ENCODE peak calls at places on chromosomes 7 and 10, in seven cellular contexts. W is dorsolateral prefrontal cortex; R is fibroblast of the conjunctiva; Z is AG04449; C is activated naive CD4-positive, alpha-beta T cell treated with anti-CD3 and anti-CD28 coated beads, Interleukin-2, amount 10 ng/mL, durations not matched to agents 7 days and 5 days; P is effector CD4-positive, alpha-beta T cell; A is fibroblast of lung. T is an unnamed sample.

GRCh38 chr7:44473295-44473694 is 17.2 kb downstream of the NUDCD3 start:
- DNase-seq in W (no peak), R (no peak), Z (no peak), C (no peak), P (no peak), A (peak; percentile 49), T (no peak)

GRCh38 chr10:1626410-1626809 is 110.9 kb downstream of the ADARB2 start:
- DNase-seq in W (no peak), R (no peak), Z (no peak), C (no peak), P (no peak), A (no peak), T (no peak)

GRCh38 chr7:126801738-126802137 is 451.0 kb downstream of the GRM8 start:
- DNase-seq in W (no peak), R (no peak), Z (no peak), C (no peak), P (no peak), A (no peak), T (no peak)

GRCh38 chr10:131854579-131855335 is 46.1 kb upstream of the PPP2R2D start:
- DNase-seq in W (no peak), R (no peak), Z (no peak), C (no peak), P (no peak), A (no peak), T (no peak)

GRCh38 chr10:132932461-132933307 is 9.7 kb downstream of the CFAP46 start:
- DNase-seq in W (no peak), R (no peak), Z (no peak), C (no peak), P (no peak), A (no peak), T (no peak)

GRCh38 chr7:133491319-133491718 is 238.4 kb downstream of the EXOC4 start:
- DNase-seq in W (no peak), R (no peak), Z (no peak), C (no peak), P (no peak), A (no peak), T (no peak)

GRCh38 chr10:79137826-79138225 is 69.1 kb downstream of the ZMIZ1 start:
- DNase-seq in W (no peak), R (no peak), Z (no peak), C (peak; percentile 76), P (no peak), A (peak; percentile 77), T (peak; percentile 50)

GRCh38 chr10:73906524-73907447 is 4.1 kb upstream of the PLAU start:
- DNase-seq in W (no peak), R (peak; percentile 99), Z (peak; percentile 96), C (no peak), P (no peak), A (peak; percentile 99), T (no peak)

GRCh38 chr7:604038-604883 is 84.6 kb upstream of the PDGFA start:
- DNase-seq in W (no peak), R (no peak), Z (no peak), C (peak; percentile 95), P (peak; percentile 91), A (peak; percentile 89), T (peak; percentile 91)

GRCh38 chr7:7883394-7883793 is 85.2 kb upstream of the GLCCI1 start:
- DNase-seq in W (no peak), R (no peak), Z (no peak), C (no peak), P (no peak), A (no peak), T (no peak)

GRCh38 chr7:44455155-44455554 is 35.3 kb downstream of the NUDCD3 start:
- DNase-seq in W (no peak), R (no peak), Z (no peak), C (no peak), P (no peak), A (no peak), T (no peak)

GRCh38 chr7:128881458-128882125 is 18.9 kb downstream of the ATP6V1F start:
- DNase-seq in W (no peak), R (no peak), Z (no peak), C (no peak), P (no peak), A (no peak), T (no peak)

GRCh38 chr10:8078027-8078426 is 23.5 kb downstream of the GATA3 start:
- DNase-seq in W (no peak), R (no peak), Z (no peak), C (no peak), P (no peak), A (no peak), T (no peak)

GRCh38 chr10:14926722-14927416 is 27.0 kb downstream of the DCLRE1C start:
- DNase-seq in W (no peak), R (no peak), Z (no peak), C (no peak), P (no peak), A (no peak), T (no peak)

GRCh38 chr10:69415049-69415448 is 1.7 kb downstream of the TACR2 start:
- DNase-seq in W (peak; percentile 35), R (no peak), Z (no peak), C (no peak), P (no peak), A (no peak), T (no peak)

GRCh38 chr10:94299417-94299816 is 63.3 kb downstream of the NOC3L start:
- DNase-seq in W (no peak), R (peak; percentile 33), Z (no peak), C (peak; percentile 47), P (no peak), A (peak; percentile 86), T (peak; percentile 57)

GRCh38 chr10:83625831-83626360 is 513.4 kb upstream of the GHITM start:
- DNase-seq in W (no peak), R (no peak), Z (no peak), C (no peak), P (no peak), A (no peak), T (no peak)

T was measured in activated T-helper 2 cell treated with anti-CD3 and anti-CD28 coated beads, Interferon-gamma antibody, Interleukin-2, Interleukin-4, amounts not matched to agents 10 μg/mL and 5 μg/mL and 100 μg/mL, durations not matched to agents 14 hours and 24 hours and 36 hours.